ENCODE peak calls at places on chromosomes 4 and X, in eight cellular contexts. T is mesendoderm; U is endothelial cell of umbilical vein; D is neural progenitor cell; P is body of pancreas; N is lung; O is tibial artery; Y is CD8-positive, alpha-beta memory T cell. G is an unnamed sample. For H3K4me1, the result is how much of the 10 kb centered on the place peaks cover.

GRCh38 chrX:23422912-23423311 is 88.3 kb downstream of the PTCHD1 start:
- DNase-seq in T (no peak), U (no peak), D (no peak), P (no peak), N (no peak), O (no peak), Y (no peak), G (no peak)

GRCh38 chrX:104420907-104421306 is 145.1 kb upstream of the IL1RAPL2 start:
- DNase-seq in T (no peak), U (no peak), D (no peak), P (no peak), N (no peak), O (no peak), Y (no peak), G (no peak)

GRCh38 chrX:11073411-11073810 is 37.7 kb upstream of the HCCS start:
- DNase-seq in T (no peak), U (no peak), D (no peak), P (no peak), N (no peak), O (no peak), Y (no peak), G (no peak)

GRCh38 chr4:174398728-174399127 is 115.0 kb downstream of the CEP44 start:
- DNase-seq in T (no peak), U (peak), D (no peak), P (no peak), N (no peak), O (no peak), Y (no peak), G (no peak)

GRCh38 chr4:155931634-155932033 is 22.0 kb downstream of the CTSO start:
- DNase-seq in T (no peak), U (no peak), D (no peak), P (no peak), N (no peak), O (no peak), Y (no peak), G (no peak)

GRCh38 chr4:23857353-23857752 is 32.5 kb downstream of the PPARGC1A start:
- DNase-seq in T (no peak), U (no peak), D (no peak), P (no peak), N (no peak), O (no peak), Y (no peak), G (no peak)

GRCh38 chr4:108155373-108155772 is 13.4 kb downstream of the LEF1 start:
- DNase-seq in T (peak), U (no peak), D (peak), P (no peak), N (no peak), O (no peak), Y (peak), G (no peak)

GRCh38 chr4:1502501-1502886 is 96.3 kb upstream of the NKX1-1 start:
- DNase-seq in T (no peak), U (no peak), D (no peak), P (peak), N (no peak), O (peak), Y (no peak), G (peak)

GRCh38 chr4:91267543-91267942 is 1036.2 kb upstream of the GRID2 start:
- DNase-seq in T (no peak), U (peak), D (no peak), P (no peak), N (no peak), O (no peak), Y (no peak), G (no peak)

GRCh38 chr4:168183717-168184571 is 91.6 kb downstream of the ANXA10 start:
- DNase-seq in T (peak), U (peak), D (peak), P (no peak), N (no peak), O (no peak), Y (peak), G (no peak)

GRCh38 chr4:72387959-72388358 is 181.1 kb downstream of the ADAMTS3 start:
- DNase-seq in T (no peak), U (no peak), D (no peak), P (no peak), N (no peak), O (no peak), Y (no peak), G (no peak)

GRCh38 chr4:175054980-175055379 is 136.8 kb downstream of the ADAM29 start:
- DNase-seq in T (peak), U (no peak), D (peak), P (no peak), N (no peak), O (no peak), Y (no peak), G (no peak)

GRCh38 chr4:155974957-155975356 is 21.3 kb upstream of the CTSO start:
- DNase-seq in T (no peak), U (no peak), D (no peak), P (no peak), N (no peak), O (no peak), Y (no peak), G (no peak)

GRCh38 chr4:33940281-33940680 is 2304.0 kb downstream of the ARAP2 start:
- DNase-seq in T (no peak), U (no peak), D (no peak), P (no peak), N (no peak), O (no peak), Y (no peak), G (no peak)

GRCh38 chr4:145868637-145869409 is 69.8 kb downstream of the ZNF827 start:
- DNase-seq in T (no peak), U (peak), D (no peak), P (no peak), N (no peak), O (no peak), Y (no peak), G (no peak)

GRCh38 chr4:105637409-105638258 is 70.9 kb downstream of the INTS12 start:
- DNase-seq in T (no peak), U (peak), D (peak), P (peak), N (peak), O (peak), Y (no peak), G (peak)

GRCh38 chrX:104254442-104255115 is at the start of gene ESX1:
- DNase-seq in T (no peak), U (peak), D (peak), P (no peak), N (no peak), O (no peak), Y (no peak), G (no peak)

GRCh38 chr4:53016099-53016498 is 154.0 kb downstream of the RASL11B start:
- DNase-seq in T (no peak), U (no peak), D (no peak), P (no peak), N (no peak), O (no peak), Y (no peak), G (no peak)

GRCh38 chr4:187236491-187236890 is 512.8 kb upstream of the FAT1 start:
- DNase-seq in T (no peak), U (no peak), D (no peak), P (no peak), N (no peak), O (no peak), Y (no peak), G (no peak)

GRCh38 chr4:139175647-139176298 is 1.2 kb downstream of the ELF2 start:
- DNase-seq in T (no peak), U (no peak), D (peak), P (no peak), N (no peak), O (no peak), Y (peak), G (no peak)

GRCh38 chr4:64598068-64598467 is 188.8 kb upstream of the TECRL start:
- DNase-seq in T (no peak), U (no peak), D (no peak), P (no peak), N (no peak), O (no peak), Y (no peak), G (no peak)

GRCh38 chr4:189807031-189807430 is 133.6 kb upstream of the FRG1 start:
- DNase-seq in T (no peak), U (no peak), D (no peak), P (no peak), N (no peak), O (no peak), Y (no peak), G (no peak)

GRCh38 chr4:74374561-74375327 is 9.8 kb downstream of the EREG start:
- DNase-seq in T (no peak), U (peak), D (no peak), P (peak), N (peak), O (no peak), Y (no peak), G (no peak)
- H3K4me1 ChIP-seq in T (under half), U (under half), D (under half), P (under half), N (under half), O (under half), Y (under half), G (under half)

GRCh38 chr4:56977321-56978012 is at the start of gene NOA1:
- DNase-seq in T (peak), U (peak), D (peak), P (peak), N (peak), O (peak), Y (peak), G (peak)

GRCh38 chr4:56976878-56977320 is 507 bp downstream of the NOA1 start:
- DNase-seq in T (peak), U (peak), D (peak), P (peak), N (peak), O (peak), Y (no peak), G (peak)

GRCh38 chr4:56979674-56980073 is 978 bp downstream of the POLR2B start:
- DNase-seq in T (peak), U (peak), D (peak), P (no peak), N (no peak), O (no peak), Y (peak), G (no peak)

GRCh38 chr4:56976283-56976877 is 1.0 kb downstream of the NOA1 start:
- DNase-seq in T (no peak), U (peak), D (no peak), P (no peak), N (no peak), O (no peak), Y (no peak), G (no peak)

DNA sequence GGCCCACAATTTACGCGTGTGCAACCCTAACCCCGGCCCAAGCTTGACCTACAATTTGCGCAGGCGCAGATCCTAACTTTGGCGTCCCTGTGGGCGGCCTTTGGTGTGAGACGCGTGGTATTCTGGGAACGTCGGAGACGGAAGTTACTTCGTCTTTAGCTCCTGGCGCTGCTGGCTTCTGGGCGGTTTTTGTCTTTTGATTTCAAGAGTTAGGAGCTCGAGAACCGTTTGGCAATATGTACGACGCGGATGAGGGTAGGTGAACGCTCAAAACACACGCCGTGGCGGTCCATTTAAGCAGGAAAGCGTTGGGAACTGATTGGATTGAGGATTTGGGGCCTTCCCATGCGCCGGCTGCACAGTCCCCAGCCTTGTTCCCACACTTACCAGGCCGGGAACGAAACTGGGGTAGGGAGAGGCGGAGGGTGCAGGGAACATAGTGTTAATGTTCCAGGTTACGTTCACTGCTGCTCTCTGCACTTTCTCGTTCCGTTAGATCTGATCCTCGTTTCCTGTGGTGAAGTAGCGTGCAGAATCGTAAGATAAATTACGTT is at the start of gene POLR2B:
- DNase-seq in T (peak), U (peak), D (peak), P (peak), N (peak), O (peak), Y (peak), G (peak)
- H3K4me1 ChIP-seq in T (under half), U (under half), D (under half), P (half or more), N (under half), O (under half), Y (half or more), G (half or more)

GRCh38 chr4:13612569-13612968 is 15.0 kb downstream of the BOD1L1 start:
- DNase-seq in T (peak), U (no peak), D (peak), P (no peak), N (no peak), O (no peak), Y (no peak), G (no peak)
- H3K4me1 ChIP-seq in T (under half), U (under half), D (under half), P (under half), N (under half), O (under half), Y (under half), G (under half)

GRCh38 chr4:4864443-4864939 is 5.0 kb downstream of the MSX1 start:
- DNase-seq in T (no peak), U (no peak), D (peak), P (no peak), N (no peak), O (no peak), Y (no peak), G (no peak)
- H3K4me1 ChIP-seq in T (under half), U (under half), D (under half), P (half or more), N (under half), O (under half), Y (under half), G (under half)

DNA sequence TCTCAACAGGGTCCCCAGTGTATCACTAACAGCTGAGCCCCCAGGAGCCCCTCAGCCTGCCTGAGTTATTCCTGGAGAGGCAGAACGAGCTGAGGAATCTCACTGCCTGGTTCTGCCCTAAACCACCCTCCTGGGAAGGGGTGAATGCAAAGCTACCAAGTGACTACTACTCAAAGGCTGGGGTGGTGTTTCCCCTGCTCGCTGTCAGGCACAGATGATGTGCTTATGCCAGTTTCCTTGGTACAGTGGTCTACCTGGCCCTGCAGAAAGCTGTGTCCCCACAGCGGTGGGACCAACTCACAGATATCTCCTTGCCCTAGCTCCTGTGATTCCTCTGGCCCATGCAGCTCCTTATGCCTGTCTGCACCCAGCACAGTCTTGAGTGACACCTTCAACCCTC is 35.4 kb upstream of the ASMTL start:
- DNase-seq in T (no peak), U (no peak), D (no peak), P (no peak), N (no peak), O (no peak), Y (no peak), G (no peak)
- H3K4me1 ChIP-seq in T (under half), U (under half), D (under half), P (under half), N (under half), O (under half), Y (under half), G (under half)

GRCh38 chr4:87017580-87018061 is 82.8 kb downstream of the AFF1 start:
- DNase-seq in T (no peak), U (no peak), D (no peak), P (no peak), N (no peak), O (no peak), Y (no peak), G (no peak)
- H3K4me1 ChIP-seq in T (under half), U (under half), D (under half), P (half or more), N (under half), O (half or more), Y (half or more), G (half or more)

GRCh38 chr4:6914448-6914847 is 4.8 kb downstream of the TBC1D14 start:
- DNase-seq in T (no peak), U (no peak), D (no peak), P (no peak), N (no peak), O (no peak), Y (no peak), G (no peak)

GRCh38 chr4:6910340-6910959 is 824 bp downstream of the TBC1D14 start:
- DNase-seq in T (peak), U (no peak), D (peak), P (no peak), N (no peak), O (no peak), Y (no peak), G (no peak)

GRCh38 chr4:6913350-6913749 is 3.7 kb downstream of the TBC1D14 start:
- DNase-seq in T (no peak), U (no peak), D (no peak), P (no peak), N (no peak), O (no peak), Y (no peak), G (no peak)

GRCh38 chr4:6910960-6911874 is 1.6 kb downstream of the TBC1D14 start:
- DNase-seq in T (no peak), U (no peak), D (no peak), P (no peak), N (no peak), O (no peak), Y (no peak), G (no peak)

GRCh38 chr4:6912412-6912811 is 2.8 kb downstream of the TBC1D14 start:
- DNase-seq in T (no peak), U (no peak), D (no peak), P (no peak), N (no peak), O (no peak), Y (no peak), G (peak)
- H3K4me1 ChIP-seq in T (under half), U (under half), D (under half), P (under half), N (under half), O (under half), Y (half or more), G (under half)

DNA sequence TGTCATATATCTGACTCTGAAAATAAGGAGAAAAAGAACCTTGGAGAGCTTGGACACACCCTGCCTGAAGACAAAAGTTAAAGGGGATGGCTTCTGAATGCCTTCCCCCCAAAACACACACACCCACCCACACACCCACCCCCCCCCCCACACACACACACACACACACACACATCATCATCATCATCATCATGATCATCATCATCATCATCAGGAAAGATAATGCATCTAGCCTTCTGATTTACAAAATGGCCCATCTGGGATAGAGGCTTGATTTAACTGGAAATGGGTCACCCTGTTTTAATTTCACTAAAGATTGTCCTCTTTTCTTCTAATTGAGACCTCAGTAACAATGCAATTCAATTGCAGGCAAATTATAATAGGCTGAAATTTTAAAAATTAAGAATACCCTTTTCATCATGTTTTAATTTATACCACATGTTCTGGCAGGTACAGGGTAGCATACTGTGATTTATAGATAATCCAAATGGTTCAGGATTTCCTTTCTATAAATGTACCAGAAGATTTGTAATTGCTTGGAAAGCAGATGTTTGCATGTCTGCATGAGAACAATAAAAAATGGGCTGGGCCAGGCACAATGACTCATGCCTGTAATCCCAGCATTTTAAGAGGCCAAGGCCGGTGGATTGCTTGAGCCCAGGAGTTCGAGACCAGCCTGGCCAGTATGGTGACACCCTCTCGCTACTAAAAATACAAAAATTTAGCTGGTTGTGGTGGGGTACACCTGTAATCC is 56.5 kb downstream of the TRIM2 start:
- DNase-seq in T (peak), U (peak), D (no peak), P (no peak), N (no peak), O (no peak), Y (no peak), G (no peak)
- H3K4me1 ChIP-seq in T (under half), U (under half), D (under half), P (under half), N (under half), O (under half), Y (under half), G (under half)

DNA sequence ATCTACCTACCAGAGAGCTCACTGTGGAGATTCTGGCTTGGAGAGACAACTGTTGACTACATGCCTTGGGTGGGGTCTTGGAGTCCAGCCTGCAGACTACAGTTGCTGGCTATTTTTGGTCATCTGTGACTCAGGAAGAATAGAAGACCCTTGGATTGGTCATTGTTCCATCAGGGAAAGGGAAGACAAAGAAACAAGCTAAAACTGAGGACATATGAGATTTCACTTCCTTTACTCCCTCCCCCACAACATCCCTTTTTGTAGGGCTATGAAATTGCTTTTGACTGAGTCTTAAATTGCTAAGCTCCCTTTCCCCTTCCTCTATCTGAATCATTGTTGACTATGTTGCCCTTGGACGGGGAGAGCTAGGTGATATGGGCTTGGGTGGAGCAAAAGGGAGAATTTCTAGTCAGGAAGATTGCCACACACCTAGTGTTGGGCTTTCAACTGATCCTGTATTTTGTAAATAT is 11.7 kb downstream of the MSN start:
- DNase-seq in T (no peak), U (peak), D (no peak), P (no peak), N (no peak), O (no peak), Y (no peak), G (no peak)
- H3K4me1 ChIP-seq in T (under half), U (half or more), D (under half), P (under half), N (under half), O (under half), Y (half or more), G (half or more)

GRCh38 chrX:40148439-40149285 is 50.9 kb upstream of the BCOR start:
- DNase-seq in T (peak), U (peak), D (peak), P (no peak), N (no peak), O (no peak), Y (no peak), G (no peak)

GRCh38 chrX:40147399-40148188 is 49.8 kb upstream of the BCOR start:
- DNase-seq in T (peak), U (no peak), D (peak), P (no peak), N (no peak), O (no peak), Y (no peak), G (no peak)

GRCh38 chrX:40146471-40147398 is 49.0 kb upstream of the BCOR start:
- DNase-seq in T (peak), U (no peak), D (peak), P (peak), N (no peak), O (no peak), Y (peak), G (peak)

GRCh38 chrX:40149286-40150175 is 51.8 kb upstream of the BCOR start:
- DNase-seq in T (no peak), U (no peak), D (peak), P (no peak), N (no peak), O (no peak), Y (no peak), G (no peak)

DNA sequence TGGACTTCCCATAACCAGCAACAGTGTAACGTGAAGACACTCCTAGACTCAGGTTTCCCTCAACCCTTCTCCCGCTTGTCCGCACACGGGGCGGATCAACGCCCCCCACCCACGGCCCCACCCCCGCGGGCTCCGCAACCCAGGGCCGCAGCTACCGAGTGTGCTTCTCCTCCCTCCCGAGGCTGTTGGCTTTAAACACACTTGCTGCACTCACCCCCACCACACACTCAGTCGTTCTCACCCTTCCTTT is 50.4 kb upstream of the BCOR start:
- DNase-seq in T (no peak), U (no peak), D (no peak), P (no peak), N (no peak), O (no peak), Y (no peak), G (no peak)
- H3K4me1 ChIP-seq in T (under half), U (under half), D (half or more), P (under half), N (under half), O (under half), Y (under half), G (under half)

G was measured in heart left ventricle.